ENCODE peak calls at places on chromosomes 11 and 22, in five cellular contexts. W, I, L, H and B are unnamed samples.

GRCh38 chr22:46107089-46107664 is 43.1 kb upstream of the PPARA start:
- DNase-seq in W (no peak), I (no peak), L (no peak), H (no peak), B (peak)

GRCh38 chr11:133326332-133326731 is 206.0 kb downstream of the OPCML start:
- DNase-seq in W (no peak), I (no peak), L (no peak), H (no peak), B (no peak)

GRCh38 chr11:112225753-112226061 is 521 bp upstream of the PTS start:
- DNase-seq in W (no peak), I (no peak), L (no peak), H (no peak), B (no peak)

GRCh38 chr11:76604652-76605241 is 65.8 kb downstream of the LRRC32 start:
- DNase-seq in W (peak), I (no peak), L (no peak), H (no peak), B (no peak)

GRCh38 chr11:12125609-12126149 is 15.3 kb downstream of the MICAL2 start:
- DNase-seq in W (no peak), I (no peak), L (no peak), H (no peak), B (peak)

GRCh38 chr11:94175545-94175944 is 46.9 kb downstream of the PANX1 start:
- DNase-seq in W (no peak), I (no peak), L (no peak), H (no peak), B (no peak)

GRCh38 chr11:1076061-1076665 is 1.5 kb downstream of the MUC2 start:
- DNase-seq in W (no peak), I (no peak), L (no peak), H (no peak), B (no peak)

GRCh38 chr22:27474711-27475547 is 326.6 kb downstream of the MN1 start:
- DNase-seq in W (peak), I (no peak), L (no peak), H (no peak), B (no peak)

GRCh38 chr11:2707736-2708135 is 7.9 kb upstream of the KCNQ1OT1 start:
- DNase-seq in W (no peak), I (no peak), L (no peak), H (no peak), B (no peak)

GRCh38 chr11:128506999-128507591 is 80.3 kb downstream of the ETS1 start:
- DNase-seq in W (peak), I (no peak), L (no peak), H (no peak), B (peak)

GRCh38 chr11:64294665-64295289 is 3.7 kb downstream of the KCNK4 start:
- DNase-seq in W (no peak), I (no peak), L (no peak), H (no peak), B (no peak)

GRCh38 chr22:30253205-30253852 is 6.8 kb upstream of the LIF start:
- DNase-seq in W (no peak), I (no peak), L (no peak), H (no peak), B (peak)

GRCh38 chr11:61890536-61891330 is 612 bp downstream of the FADS3 start:
- DNase-seq in W (no peak), I (no peak), L (no peak), H (no peak), B (peak)

GRCh38 chr11:133399294-133399693 is 133.0 kb downstream of the OPCML start:
- DNase-seq in W (no peak), I (no peak), L (no peak), H (no peak), B (no peak)